ENCODE peak calls at places on chromosomes 12 and 14, in six cellular contexts. N, E, I, U, H and D are unnamed samples.

GRCh38 chr12:89236237-89236636 is 116.1 kb downstream of the DUSP6 start:
- DNase-seq in N (no peak), E (no peak), I (peak), U (no peak), H (no peak), D (no peak)

GRCh38 chr14:69828372-69828771 is 31.3 kb upstream of the SLC10A1 start:
- DNase-seq in N (no peak), E (no peak), I (no peak), U (no peak), H (no peak), D (no peak)

GRCh38 chr12:71763682-71764379 is 9.2 kb downstream of the RAB21 start:
- DNase-seq in N (no peak), E (no peak), I (peak), U (no peak), H (no peak), D (no peak)

GRCh38 chr14:68794856-68795601 is 2.2 kb upstream of the ZFP36L1 start:
- DNase-seq in N (no peak), E (peak), I (peak), U (peak), H (peak), D (no peak)

GRCh38 chr12:19165446-19165845 is 35.9 kb downstream of the PLEKHA5 start:
- DNase-seq in N (no peak), E (peak), I (no peak), U (no peak), H (no peak), D (no peak)

GRCh38 chr12:15005064-15005463 is 32.2 kb downstream of the PDE6H start:
- DNase-seq in N (no peak), E (no peak), I (no peak), U (no peak), H (no peak), D (no peak)

GRCh38 chr14:95503365-95504134 is 12.9 kb downstream of the SYNE3 start:
- DNase-seq in N (no peak), E (no peak), I (no peak), U (no peak), H (no peak), D (no peak)

GRCh38 chr14:103055693-103056092 is 1.7 kb downstream of the CDC42BPB start:
- DNase-seq in N (no peak), E (no peak), I (peak), U (no peak), H (no peak), D (no peak)

GRCh38 chr14:65332141-65332871 is 80.2 kb upstream of the FUT8 start:
- DNase-seq in N (no peak), E (peak), I (peak), U (no peak), H (no peak), D (no peak)

GRCh38 chr12:68675098-68675842 is 11.5 kb upstream of the NUP107 start:
- DNase-seq in N (peak), E (no peak), I (no peak), U (peak), H (peak), D (no peak)